ENCODE peak calls at places on chromosomes 13 and 19, in four cellular contexts. B is endothelial cell, H is HTR-8/SVneo, Q is fibroblast of the aortic adventitia. R is an unnamed sample.

GRCh38 chr19:39568604-39569003 is 28.6 kb upstream of the EID2 start:
- DNase-seq in B (no peak), H (no peak), Q (no peak), R (no peak)

GRCh38 chr13:49436890-49437289 is 7.0 kb downstream of the CAB39L start:
- DNase-seq in B (no peak), H (no peak), Q (peak), R (no peak)

GRCh38 chr13:21999666-22000065 is 328.8 kb downstream of the FGF9 start:
- DNase-seq in B (no peak), H (no peak), Q (no peak), R (no peak)

GRCh38 chr13:74927823-74928222 is 554.1 kb downstream of the TBC1D4 start:
- DNase-seq in B (no peak), H (no peak), Q (no peak), R (no peak)

GRCh38 chr13:70941454-70941853 is 833.2 kb upstream of the KLHL1 start:
- DNase-seq in B (no peak), H (no peak), Q (no peak), R (no peak)

GRCh38 chr13:30932481-30933333 is at the start of gene TEX26:
- DNase-seq in B (peak), H (no peak), Q (no peak), R (no peak)

GRCh38 chr13:73090116-73090811 is 31.5 kb downstream of the KLF5 start:
- DNase-seq in B (no peak), H (peak), Q (peak), R (peak)

GRCh38 chr19:6856749-6857372 is 30.5 kb upstream of the ADGRE1 start:
- DNase-seq in B (no peak), H (no peak), Q (no peak), R (no peak)

GRCh38 chr19:9538183-9539058 is at the start of gene ZNF426:
- DNase-seq in B (peak), H (peak), Q (peak), R (peak)

GRCh38 chr19:4052114-4052992 is 14.3 kb downstream of the ZBTB7A start:
- DNase-seq in B (no peak), H (no peak), Q (peak), R (no peak)